ENCODE peak calls at places on chromosomes 6 and 20, in four cellular contexts. One of them, this sample, is unnamed.

GRCh38 chr6:159062564-159062945 is 17.8 kb upstream of the TAGAP start:
- DNase-seq in psoas muscle: no peak
- DNase-seq in ELR: no peak
- DNase-seq in stimulated activated CD4-positive, alpha-beta T cell treated with anti-CD3 and anti-CD28 coated beads, TNF-alpha, amount 100 ng/mL, for 1 hour: no peak
- DNase-seq in this sample: no peak

GRCh38 chr20:23446505-23446904 is 6.2 kb downstream of the CST11 start:
- DNase-seq in ELR: peak
- DNase-seq in psoas muscle: peak
- DNase-seq in stimulated activated CD4-positive, alpha-beta T cell treated with anti-CD3 and anti-CD28 coated beads, TNF-alpha, amount 100 ng/mL, for 1 hour: no peak
- DNase-seq in this sample: peak

GRCh38 chr20:53438368-53438767 is 155.3 kb downstream of the ZNF217 start:
- DNase-seq in psoas muscle: no peak
- DNase-seq in stimulated activated CD4-positive, alpha-beta T cell treated with anti-CD3 and anti-CD28 coated beads, TNF-alpha, amount 100 ng/mL, for 1 hour: no peak
- DNase-seq in ELR: no peak
- DNase-seq in this sample: no peak

GRCh38 chr6:90456001-90456400 is 130.9 kb downstream of the MAP3K7 start:
- DNase-seq in ELR: no peak
- DNase-seq in psoas muscle: no peak
- DNase-seq in stimulated activated CD4-positive, alpha-beta T cell treated with anti-CD3 and anti-CD28 coated beads, TNF-alpha, amount 100 ng/mL, for 1 hour: no peak
- DNase-seq in this sample: no peak

GRCh38 chr6:52858416-52858815 is 17.8 kb upstream of the GSTA5 start:
- DNase-seq in stimulated activated CD4-positive, alpha-beta T cell treated with anti-CD3 and anti-CD28 coated beads, TNF-alpha, amount 100 ng/mL, for 1 hour: no peak
- DNase-seq in ELR: no peak
- DNase-seq in psoas muscle: no peak
- DNase-seq in this sample: no peak

GRCh38 chr20:41956316-41957050 is 338.3 kb upstream of the CHD6 start:
- DNase-seq in ELR: peak
- DNase-seq in stimulated activated CD4-positive, alpha-beta T cell treated with anti-CD3 and anti-CD28 coated beads, TNF-alpha, amount 100 ng/mL, for 1 hour: no peak
- DNase-seq in psoas muscle: no peak
- DNase-seq in this sample: no peak

GRCh38 chr6:138372711-138373463 is 4.8 kb upstream of the SMIM28 start:
- DNase-seq in ELR: peak
- DNase-seq in psoas muscle: no peak
- DNase-seq in stimulated activated CD4-positive, alpha-beta T cell treated with anti-CD3 and anti-CD28 coated beads, TNF-alpha, amount 100 ng/mL, for 1 hour: no peak
- DNase-seq in this sample: peak

GRCh38 chr6:42392871-42393270 is 58.9 kb downstream of the TRERF1 start:
- DNase-seq in stimulated activated CD4-positive, alpha-beta T cell treated with anti-CD3 and anti-CD28 coated beads, TNF-alpha, amount 100 ng/mL, for 1 hour: no peak
- DNase-seq in ELR: no peak
- DNase-seq in psoas muscle: no peak
- DNase-seq in this sample: no peak

GRCh38 chr6:144536079-144536478 is 250.9 kb downstream of the UTRN start:
- DNase-seq in psoas muscle: no peak
- DNase-seq in ELR: no peak
- DNase-seq in stimulated activated CD4-positive, alpha-beta T cell treated with anti-CD3 and anti-CD28 coated beads, TNF-alpha, amount 100 ng/mL, for 1 hour: no peak
- DNase-seq in this sample: no peak